ENCODE peak calls at places on chromosomes 4 and X, in four cellular contexts. I is lower lobe of right lung, G is AG10803, Q is fibroblast of mammary gland. Z is an unnamed sample.

GRCh38 chrX:65601530-65602281 is 65.7 kb upstream of the MSN start:
- DNase-seq in I (peak), G (peak), Q (peak), Z (peak)

GRCh38 chr4:83772680-83773079 is 236.8 kb downstream of the GPAT3 start:
- DNase-seq in I (no peak), G (no peak), Q (no peak), Z (no peak)

GRCh38 chr4:77600521-77601451 is 4.8 kb upstream of the CXCL13 start:
- DNase-seq in I (no peak), G (peak), Q (peak), Z (no peak)

GRCh38 chr4:41575207-41575606 is 37.2 kb downstream of the LIMCH1 start:
- DNase-seq in I (no peak), G (no peak), Q (peak), Z (no peak)

GRCh38 chr4:4860381-4860802 is 927 bp downstream of the MSX1 start:
- DNase-seq in I (no peak), G (no peak), Q (no peak), Z (no peak)

GRCh38 chrX:96807318-96807717 is 76.4 kb upstream of the RPA4 start:
- DNase-seq in I (no peak), G (no peak), Q (no peak), Z (no peak)

GRCh38 chrX:96481831-96482230 is 202.8 kb upstream of the DIAPH2 start:
- DNase-seq in I (no peak), G (no peak), Q (no peak), Z (no peak)

GRCh38 chr4:38715076-38715475 is 51.1 kb downstream of the KLF3 start:
- DNase-seq in I (no peak), G (peak), Q (no peak), Z (no peak)

GRCh38 chr4:118865091-118865708 is 23.5 kb upstream of the SYNPO2 start:
- DNase-seq in I (no peak), G (peak), Q (peak), Z (peak)

GRCh38 chrX:48468247-48468671 is 1.8 kb downstream of the SLC38A5 start:
- DNase-seq in I (no peak), G (no peak), Q (no peak), Z (no peak)

GRCh38 chr4:154310578-154310977 is 181.0 kb downstream of the DCHS2 start:
- DNase-seq in I (no peak), G (no peak), Q (no peak), Z (no peak)

GRCh38 chrX:152028611-152029010 is 54.1 kb upstream of the GABRE start:
- DNase-seq in I (no peak), G (no peak), Q (no peak), Z (no peak)

GRCh38 chr4:133474511-133474910 is 325.4 kb downstream of the PCDH10 start:
- DNase-seq in I (no peak), G (no peak), Q (no peak), Z (no peak)

GRCh38 chr4:78543424-78544238 is 7.9 kb upstream of the ANXA3 start:
- DNase-seq in I (no peak), G (no peak), Q (no peak), Z (no peak)

GRCh38 chr4:139633661-139634060 is 32.0 kb upstream of the MGST2 start:
- DNase-seq in I (no peak), G (peak), Q (peak), Z (no peak)

GRCh38 chr4:99483636-99484035 is 27.2 kb upstream of the C4orf17 start:
- DNase-seq in I (no peak), G (peak), Q (peak), Z (no peak)

GRCh38 chr4:120977435-120977997 is 55.0 kb upstream of the PRDM5 start:
- DNase-seq in I (no peak), G (peak), Q (peak), Z (peak)

GRCh38 chrX:129622757-129623301 is 31.9 kb downstream of the APLN start:
- DNase-seq in I (no peak), G (no peak), Q (no peak), Z (peak)

GRCh38 chr4:88583643-88584470 is 8.4 kb upstream of the HERC3 start:
- DNase-seq in I (no peak), G (no peak), Q (peak), Z (no peak)

GRCh38 chr4:173505924-173506779 is 23.9 kb downstream of the HAND2 start:
- DNase-seq in I (no peak), G (peak), Q (peak), Z (no peak)

GRCh38 chrX:30893206-30893605 is 4.2 kb upstream of the TAB3 start:
- DNase-seq in I (no peak), G (no peak), Q (no peak), Z (no peak)

GRCh38 chrX:43885617-43886016 is 3.4 kb upstream of the MAOB start:
- DNase-seq in I (no peak), G (no peak), Q (no peak), Z (no peak)

GRCh38 chrX:43880439-43880838 is 1.8 kb downstream of the MAOB start:
- DNase-seq in I (no peak), G (no peak), Q (peak), Z (no peak)

GRCh38 chrX:43878902-43879526 is 3.2 kb downstream of the MAOB start:
- DNase-seq in I (no peak), G (no peak), Q (no peak), Z (no peak)

GRCh38 chrX:43882294-43882681 is at the start of gene MAOB:
- DNase-seq in I (peak), G (no peak), Q (peak), Z (no peak)

DNA sequence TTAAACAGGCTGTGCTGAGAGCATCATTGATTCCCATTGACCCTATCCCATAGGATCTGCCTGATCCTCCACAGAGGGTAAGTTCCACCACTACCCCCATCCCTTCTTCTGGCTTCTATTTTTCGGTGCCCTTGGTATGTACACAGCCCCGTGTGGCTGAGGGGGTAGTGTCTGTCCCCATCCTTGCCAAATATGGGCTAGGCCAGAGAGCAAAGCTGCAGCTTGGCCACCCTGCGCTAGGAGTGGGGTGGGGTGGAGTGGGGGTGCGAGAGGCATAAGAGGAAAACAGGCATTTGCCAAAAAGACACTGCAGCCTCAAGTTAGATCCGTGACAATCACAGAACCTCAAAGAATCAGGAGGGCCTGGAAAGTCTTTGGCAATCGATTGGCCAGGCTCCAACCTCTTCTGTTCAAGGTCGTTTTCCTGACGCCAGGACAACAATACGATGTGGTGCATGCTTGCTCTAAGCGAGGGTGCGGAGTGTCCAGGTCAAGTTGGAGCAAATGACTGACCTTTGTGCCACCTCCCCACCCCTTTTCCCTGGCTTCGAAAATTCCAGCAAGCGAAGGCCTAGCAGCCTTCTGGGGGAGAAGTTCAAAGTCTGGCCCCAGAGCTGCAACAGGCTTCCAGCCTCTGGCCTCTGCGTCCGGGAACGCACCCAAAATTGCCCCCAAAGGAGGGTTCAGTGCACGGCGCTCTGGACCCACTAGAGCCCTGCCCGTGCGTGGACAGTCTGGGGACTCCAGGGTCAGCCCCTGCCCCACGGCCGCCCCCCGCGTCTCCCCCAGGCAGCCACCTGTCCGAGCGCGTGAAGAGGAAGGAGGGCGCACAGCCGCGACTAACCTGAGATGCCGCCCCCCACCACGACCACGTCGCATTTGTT is 598 bp downstream of the MAOB start:
- DNase-seq in I (no peak), G (peak), Q (peak), Z (no peak)
- H3K4me3 ChIP-seq in I (peak), G (no peak), Q (peak), Z (no peak)

DNA sequence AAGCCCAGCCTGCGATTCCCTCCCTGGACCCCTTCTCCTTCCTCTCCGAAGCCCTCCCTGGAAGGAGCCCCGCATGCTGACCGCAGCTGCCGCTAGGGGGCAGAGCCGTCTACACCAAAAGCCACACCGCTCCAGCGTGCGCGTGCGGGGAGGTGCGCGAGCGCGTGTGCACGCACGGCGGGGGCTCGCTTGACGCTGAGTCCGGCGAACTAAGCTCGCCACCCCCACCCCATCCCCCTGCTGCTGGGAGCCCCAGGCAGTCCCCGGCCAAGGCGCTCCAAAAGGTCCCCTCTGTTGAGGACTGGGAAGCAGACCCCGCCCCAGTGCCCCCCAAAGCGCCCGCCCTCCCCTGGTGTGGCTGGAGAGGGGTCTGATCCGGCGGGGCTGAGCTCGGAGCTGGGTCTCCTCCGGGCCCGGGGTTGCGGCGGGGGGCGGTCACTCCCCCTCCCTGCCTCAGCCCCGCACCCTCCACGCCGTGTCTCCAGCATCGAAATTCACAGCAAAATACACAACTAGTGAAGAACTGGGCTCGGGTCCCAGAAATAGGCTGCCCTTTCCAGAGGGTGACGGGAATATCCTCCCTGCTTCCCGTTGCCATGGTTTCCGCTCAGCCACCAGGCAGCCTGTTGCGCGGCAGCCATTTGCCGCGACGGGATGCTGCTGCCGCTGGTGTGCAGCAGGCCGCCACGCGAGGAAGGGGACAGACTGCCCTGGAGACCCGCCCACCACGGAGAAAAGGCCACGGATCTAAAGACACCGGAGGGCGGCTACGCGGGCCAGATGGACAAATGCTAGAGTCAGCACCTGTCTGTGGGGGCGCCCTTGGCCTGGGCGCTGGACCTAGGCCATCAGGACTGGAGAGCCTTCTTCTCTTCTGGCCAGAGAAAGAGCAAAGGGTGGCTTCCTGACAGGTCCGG is 11.2 kb upstream of the CCNQ start:
- DNase-seq in I (peak), G (peak), Q (peak), Z (peak)
- H3K4me3 ChIP-seq in I (peak), G (peak), Q (peak), Z (peak)

GRCh38 chr4:53555111-53555510 is 36.2 kb downstream of the LNX1 start:
- DNase-seq in I (no peak), G (no peak), Q (no peak), Z (no peak)

GRCh38 chr4:53562409-53562808 is 28.9 kb downstream of the LNX1 start:
- DNase-seq in I (no peak), G (no peak), Q (no peak), Z (no peak)

GRCh38 chr4:53557601-53558000 is 33.7 kb downstream of the LNX1 start:
- DNase-seq in I (no peak), G (peak), Q (no peak), Z (no peak)

GRCh38 chr4:53558981-53559620 is 32.2 kb downstream of the LNX1 start:
- DNase-seq in I (no peak), G (no peak), Q (no peak), Z (no peak)

GRCh38 chr4:53558061-53558801 is 33.1 kb downstream of the LNX1 start:
- DNase-seq in I (no peak), G (peak), Q (peak), Z (no peak)
- H3K4me3 ChIP-seq in I (no peak), G (peak), Q (no peak), Z (no peak)

DNA sequence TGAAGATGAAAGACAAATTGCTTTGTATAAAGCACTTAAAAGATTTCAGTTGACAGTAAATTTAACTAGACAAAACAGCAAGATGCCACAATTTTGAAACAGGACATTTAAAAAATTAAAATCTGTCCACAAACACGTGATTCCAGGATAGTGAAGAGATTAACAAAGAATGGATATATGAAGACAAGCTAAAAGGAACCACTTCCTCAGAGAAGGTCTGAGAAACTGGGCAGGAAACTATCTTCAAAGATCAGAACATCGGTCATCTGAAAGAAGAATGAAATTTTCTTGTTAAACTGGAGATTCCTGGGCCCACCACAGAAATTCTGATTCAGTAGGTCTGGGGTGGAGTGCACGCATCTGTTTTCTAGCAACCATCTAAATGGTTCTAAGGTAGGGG is 1.4 kb downstream of the RWDD4 start:
- DNase-seq in I (no peak), G (peak), Q (no peak), Z (no peak)
- H3K4me3 ChIP-seq in I (peak), G (peak), Q (peak), Z (peak)

Z was measured in skeletal muscle cell.